ENCODE peak calls at places on chromosomes 2 and 18, in four cellular contexts. T is osteocyte, H is SW 1271, N is psoas muscle. W is an unnamed sample.

GRCh38 chr18:250685-251084 is 17.2 kb downstream of the THOC1 start:
- DNase-seq in T (no peak), N (no peak), H (no peak), W (no peak)

GRCh38 chr2:32671885-32672519 is 44.2 kb downstream of the TTC27 start:
- DNase-seq in H (no peak), T (no peak), N (no peak), W (no peak)

GRCh38 chr2:84223191-84223590 is 235.9 kb downstream of the SUCLG1 start:
- DNase-seq in T (no peak), H (no peak), N (no peak), W (no peak)

GRCh38 chr2:231785413-231785812 is 832 bp upstream of the COPS7B start:
- DNase-seq in T (no peak), H (no peak), N (no peak), W (no peak)

GRCh38 chr2:107570876-107571275 is 255.8 kb upstream of the RGPD4 start:
- DNase-seq in T (no peak), H (no peak), N (no peak), W (no peak)

GRCh38 chr2:113211226-113212105 is 37.7 kb downstream of the PSD4 start:
- DNase-seq in N (peak), H (no peak), T (no peak), W (no peak)

GRCh38 chr18:44799422-44800421 is 119.0 kb downstream of the SETBP1 start:
- DNase-seq in N (no peak), T (no peak), H (no peak), W (no peak)

GRCh38 chr2:222433381-222434173 is 9.2 kb downstream of the SGPP2 start:
- DNase-seq in N (no peak), T (no peak), H (no peak), W (no peak)

GRCh38 chr2:117832332-117832731 is 17.8 kb downstream of the DDX18 start:
- DNase-seq in T (no peak), N (no peak), H (no peak), W (no peak)

GRCh38 chr2:239396881-239397681 is 3.7 kb downstream of the HDAC4 start:
- DNase-seq in T (no peak), H (no peak), N (no peak), W (no peak)

GRCh38 chr18:35661483-35662146 is 80.1 kb downstream of the GALNT1 start:
- DNase-seq in H (no peak), T (no peak), N (no peak), W (no peak)

GRCh38 chr2:133674433-133675331 is 106.4 kb upstream of the NCKAP5 start:
- DNase-seq in T (peak), H (no peak), N (peak), W (peak)

GRCh38 chr2:44616616-44617266 is 255.0 kb downstream of the CAMKMT start:
- DNase-seq in T (no peak), H (no peak), N (no peak), W (no peak)